ENCODE peak calls at places on chromosomes 7 and 10, in ten cellular contexts. R, P, H, M, E, F, L, Y, C and K are unnamed samples.

GRCh38 chr10:35442006-35442405 is 105.7 kb downstream of the CCNY start:
- DNase-seq in R (no peak), P (no peak), H (no peak), M (no peak), E (no peak), F (no peak), L (no peak), Y (no peak), C (no peak), K (no peak)

GRCh38 chr7:100472854-100473499 is 6.0 kb downstream of the TSC22D4 start:
- DNase-seq in R (no peak), P (no peak), H (no peak), M (no peak), E (no peak), F (no peak), L (peak), Y (no peak), C (peak), K (no peak)

GRCh38 chr10:106424981-106425380 is 739.5 kb downstream of the SORCS1 start:
- DNase-seq in R (peak), P (no peak), H (no peak), M (no peak), E (no peak), F (no peak), L (no peak), Y (no peak), C (no peak), K (no peak)

GRCh38 chr10:51063659-51064535 is 10.4 kb upstream of the PRKG1 start:
- DNase-seq in R (peak), P (no peak), H (no peak), M (no peak), E (no peak), F (no peak), L (no peak), Y (no peak), C (no peak), K (no peak)

GRCh38 chr7:78333530-78333929 is 535.0 kb downstream of the PHTF2 start:
- DNase-seq in R (no peak), P (no peak), H (no peak), M (no peak), E (no peak), F (no peak), L (no peak), Y (no peak), C (no peak), K (no peak)

GRCh38 chr7:2488272-2488645 is 12.1 kb upstream of the GRIFIN start:
- DNase-seq in R (no peak), P (no peak), H (no peak), M (no peak), E (no peak), F (no peak), L (peak), Y (no peak), C (peak), K (peak)

GRCh38 chr7:106178593-106179134 is 66.6 kb upstream of the SYPL1 start:
- DNase-seq in R (peak), P (no peak), H (no peak), M (peak), E (no peak), F (peak), L (no peak), Y (no peak), C (no peak), K (no peak)

GRCh38 chr10:92052088-92052487 is 128.5 kb downstream of the BTAF1 start:
- DNase-seq in R (no peak), P (no peak), H (no peak), M (no peak), E (no peak), F (peak), L (no peak), Y (no peak), C (peak), K (no peak)

GRCh38 chr7:101884671-101885596 is 67.5 kb downstream of the CUX1 start:
- DNase-seq in R (no peak), P (no peak), H (no peak), M (no peak), E (peak), F (no peak), L (no peak), Y (no peak), C (no peak), K (no peak)

GRCh38 chr7:133688483-133689239 is 435.8 kb downstream of the EXOC4 start:
- DNase-seq in R (peak), P (no peak), H (no peak), M (no peak), E (no peak), F (no peak), L (no peak), Y (no peak), C (no peak), K (no peak)

GRCh38 chr10:80583681-80584080 is 46.0 kb downstream of the SH2D4B start:
- DNase-seq in R (no peak), P (no peak), H (no peak), M (no peak), E (no peak), F (no peak), L (no peak), Y (no peak), C (no peak), K (no peak)

GRCh38 chr7:31687024-31687423 is at the start of gene PPP1R17:
- DNase-seq in R (no peak), P (no peak), H (peak), M (no peak), E (no peak), F (no peak), L (no peak), Y (peak), C (peak), K (peak)

GRCh38 chr7:322111-322671 is 32.2 kb downstream of the FOXL3 start:
- DNase-seq in R (peak), P (peak), H (peak), M (peak), E (peak), F (peak), L (no peak), Y (peak), C (peak), K (peak)

GRCh38 chr10:86100581-86101061 is 266.0 kb downstream of the GRID1 start:
- DNase-seq in R (peak), P (no peak), H (no peak), M (peak), E (no peak), F (no peak), L (no peak), Y (peak), C (no peak), K (no peak)

GRCh38 chr7:30147223-30147622 is 12.4 kb downstream of the MTURN start:
- DNase-seq in R (no peak), P (no peak), H (no peak), M (no peak), E (no peak), F (no peak), L (no peak), Y (no peak), C (no peak), K (no peak)

GRCh38 chr10:33122014-33122788 is 164.2 kb upstream of the ITGB1 start:
- DNase-seq in R (peak), P (peak), H (no peak), M (no peak), E (no peak), F (peak), L (no peak), Y (no peak), C (no peak), K (no peak)

GRCh38 chr10:62817763-62818425 is 1.7 kb upstream of the EGR2 start:
- DNase-seq in R (peak), P (peak), H (peak), M (peak), E (peak), F (peak), L (peak), Y (peak), C (peak), K (peak)

GRCh38 chr10:42879380-42880254 is 97.0 kb downstream of the BMS1 start:
- DNase-seq in R (no peak), P (no peak), H (no peak), M (no peak), E (no peak), F (no peak), L (no peak), Y (peak), C (no peak), K (no peak)

GRCh38 chr10:1556496-1556895 is 180.8 kb downstream of the ADARB2 start:
- DNase-seq in R (no peak), P (no peak), H (no peak), M (no peak), E (no peak), F (no peak), L (peak), Y (no peak), C (no peak), K (no peak)

GRCh38 chr10:44988957-44989620 is 10.5 kb upstream of the DEPP1 start:
- DNase-seq in R (no peak), P (no peak), H (no peak), M (no peak), E (no peak), F (no peak), L (no peak), Y (peak), C (no peak), K (no peak)

GRCh38 chr10:29102233-29102632 is 186.6 kb upstream of the LYZL1 start:
- DNase-seq in R (peak), P (no peak), H (no peak), M (peak), E (no peak), F (peak), L (no peak), Y (no peak), C (no peak), K (no peak)

GRCh38 chr7:82057476-82057875 is 287.6 kb upstream of the HGF start:
- DNase-seq in R (no peak), P (no peak), H (no peak), M (no peak), E (no peak), F (no peak), L (no peak), Y (no peak), C (no peak), K (no peak)

GRCh38 chr7:142854505-142855400 is at the start of gene EPHB6:
- DNase-seq in R (peak), P (peak), H (peak), M (peak), E (peak), F (peak), L (peak), Y (peak), C (peak), K (peak)

GRCh38 chr10:5856701-5857004 is 33.0 kb downstream of the ANKRD16 start:
- DNase-seq in R (no peak), P (peak), H (no peak), M (no peak), E (no peak), F (no peak), L (no peak), Y (peak), C (no peak), K (no peak)

GRCh38 chr10:5860039-5860438 is 29.7 kb downstream of the ANKRD16 start:
- DNase-seq in R (no peak), P (no peak), H (no peak), M (no peak), E (no peak), F (no peak), L (no peak), Y (peak), C (no peak), K (no peak)

GRCh38 chr10:5855979-5856700 is 33.6 kb downstream of the ANKRD16 start:
- DNase-seq in R (no peak), P (peak), H (no peak), M (no peak), E (no peak), F (no peak), L (no peak), Y (peak), C (no peak), K (no peak)

GRCh38 chr10:5861269-5862031 is 28.2 kb downstream of the ANKRD16 start:
- DNase-seq in R (peak), P (peak), H (no peak), M (peak), E (no peak), F (no peak), L (no peak), Y (no peak), C (no peak), K (no peak)

DNA sequence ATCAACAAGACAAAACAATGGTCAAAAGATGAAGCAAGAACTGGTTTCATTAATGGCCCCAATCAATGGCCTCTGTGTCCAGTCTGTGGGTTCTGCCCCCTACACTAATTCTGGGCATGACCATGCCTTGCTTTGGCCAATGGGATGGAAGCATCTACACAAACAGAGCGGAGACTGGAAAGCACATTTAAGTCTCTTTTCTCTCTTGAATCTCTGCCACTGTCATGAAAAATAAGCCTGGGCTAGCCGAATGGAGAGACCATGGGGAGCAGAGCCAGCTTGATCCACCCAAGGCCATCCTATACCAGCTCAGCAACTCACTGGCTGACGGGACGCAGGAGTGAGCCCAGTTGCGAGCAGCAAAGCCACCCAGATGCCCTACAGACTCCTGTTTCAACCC is 30.9 kb downstream of the ANKRD16 start:
- DNase-seq in R (no peak), P (peak), H (no peak), M (no peak), E (no peak), F (no peak), L (no peak), Y (peak), C (no peak), K (no peak)
- TF ChIP-seq CTCF in R (no peak), P (no peak), H (no peak), M (no peak), E (no peak), F (no peak), L (no peak), Y (no peak), C (no peak), K (no peak)

GRCh38 chr7:66142996-66143395 is 28.3 kb downstream of the CRCP start:
- DNase-seq in R (no peak), P (no peak), H (no peak), M (no peak), E (no peak), F (peak), L (no peak), Y (no peak), C (no peak), K (no peak)

GRCh38 chr7:66142334-66142733 is 27.7 kb downstream of the CRCP start:
- DNase-seq in R (no peak), P (no peak), H (no peak), M (no peak), E (no peak), F (no peak), L (no peak), Y (no peak), C (no peak), K (no peak)

GRCh38 chr7:66143876-66144332 is 29.3 kb downstream of the CRCP start:
- DNase-seq in R (no peak), P (no peak), H (no peak), M (no peak), E (no peak), F (no peak), L (no peak), Y (no peak), C (no peak), K (no peak)

GRCh38 chr7:66138994-66139752 is 24.5 kb downstream of the CRCP start:
- DNase-seq in R (peak), P (no peak), H (no peak), M (no peak), E (no peak), F (no peak), L (no peak), Y (no peak), C (no peak), K (no peak)

GRCh38 chr7:66140924-66141323 is 26.3 kb downstream of the CRCP start:
- DNase-seq in R (peak), P (no peak), H (peak), M (no peak), E (no peak), F (peak), L (no peak), Y (peak), C (peak), K (peak)
- TF ChIP-seq CTCF in R (peak), P (peak), H (no peak), M (no peak), E (no peak), F (peak), L (peak), Y (peak), C (peak), K (peak)

GRCh38 chr10:79127151-79127961 is 58.6 kb downstream of the ZMIZ1 start:
- DNase-seq in R (peak), P (no peak), H (no peak), M (peak), E (no peak), F (peak), L (peak), Y (peak), C (peak), K (no peak)
- TF ChIP-seq CTCF in R (peak), P (no peak), H (no peak), M (no peak), E (no peak), F (no peak), L (no peak), Y (no peak), C (no peak), K (no peak)

GRCh38 chr7:46685051-46685450 is 764.0 kb upstream of the IGFBP3 start:
- DNase-seq in R (peak), P (no peak), H (no peak), M (peak), E (no peak), F (no peak), L (no peak), Y (no peak), C (no peak), K (no peak)
- TF ChIP-seq CTCF in R (peak), P (peak), H (no peak), M (peak), E (no peak), F (no peak), L (no peak), Y (peak), C (peak), K (no peak)

GRCh38 chr7:28362812-28363211 is 49.5 kb upstream of the CREB5 start:
- DNase-seq in R (peak), P (no peak), H (no peak), M (no peak), E (no peak), F (no peak), L (no peak), Y (no peak), C (no peak), K (no peak)
- TF ChIP-seq CTCF in R (peak), P (peak), H (no peak), M (peak), E (no peak), F (no peak), L (no peak), Y (peak), C (no peak), K (peak)

GRCh38 chr10:14617850-14618249 is 156.8 kb downstream of the FAM107B start:
- DNase-seq in R (peak), P (no peak), H (no peak), M (no peak), E (no peak), F (no peak), L (no peak), Y (no peak), C (no peak), K (no peak)
- TF ChIP-seq CTCF in R (no peak), P (no peak), H (no peak), M (no peak), E (no peak), F (no peak), L (peak), Y (peak), C (peak), K (no peak)

DNA sequence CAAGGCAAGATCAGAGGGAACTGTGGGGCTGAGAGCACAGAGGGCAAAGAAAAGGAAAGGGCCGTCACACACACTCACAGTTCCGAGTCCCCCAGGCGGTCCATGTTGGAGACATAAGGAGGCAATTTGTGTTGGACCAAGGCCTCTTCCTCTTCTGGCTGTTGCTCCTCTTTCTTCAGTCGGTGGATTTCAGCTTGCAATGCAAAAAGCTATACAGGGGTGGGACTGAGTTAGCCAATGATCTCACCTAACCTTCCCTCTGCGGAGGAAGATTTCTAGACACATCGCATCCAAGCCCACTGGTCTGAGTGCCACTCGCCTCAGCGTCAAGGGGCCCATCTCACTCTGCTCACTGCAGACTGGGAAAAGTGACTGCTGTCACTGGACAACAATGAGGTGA is 5.5 kb downstream of the WDR91 start:
- DNase-seq in R (no peak), P (no peak), H (no peak), M (no peak), E (no peak), F (no peak), L (no peak), Y (no peak), C (no peak), K (no peak)
- TF ChIP-seq CTCF in R (no peak), P (no peak), H (no peak), M (no peak), E (no peak), F (no peak), L (no peak), Y (no peak), C (no peak), K (no peak)

GRCh38 chr10:119726291-119727261 is 726 bp downstream of the INPP5F start:
- DNase-seq in R (no peak), P (no peak), H (peak), M (peak), E (no peak), F (peak), L (no peak), Y (peak), C (peak), K (peak)
- TF ChIP-seq CTCF in R (no peak), P (peak), H (no peak), M (no peak), E (no peak), F (no peak), L (no peak), Y (no peak), C (peak), K (peak)

GRCh38 chr10:103564799-103565365 is 71.4 kb downstream of the NEURL1 start:
- DNase-seq in R (peak), P (no peak), H (peak), M (no peak), E (no peak), F (no peak), L (no peak), Y (peak), C (no peak), K (peak)
- TF ChIP-seq CTCF in R (peak), P (peak), H (peak), M (peak), E (peak), F (no peak), L (peak), Y (peak), C (peak), K (peak)